ENCODE peak calls at places on chromosomes 5 and 9, in six cellular contexts. One of them, this sample, is unnamed.

GRCh38 chr9:86783884-86784283 is 163.4 kb downstream of the GAS1 start:
- DNase-seq in OCI-LY7: no peak
- DNase-seq in thyroid gland: no peak
- DNase-seq in astrocyte of the spinal cord: peak
- DNase-seq in GM06990: no peak
- DNase-seq in heart right ventricle: no peak
- DNase-seq in this sample: peak

GRCh38 chr5:57097526-57097925 is 76.3 kb upstream of the GPBP1 start:
- DNase-seq in astrocyte of the spinal cord: no peak
- DNase-seq in heart right ventricle: no peak
- DNase-seq in GM06990: no peak
- DNase-seq in thyroid gland: no peak
- DNase-seq in OCI-LY7: peak
- DNase-seq in this sample: no peak

GRCh38 chr5:158727771-158728311 is 371.9 kb downstream of the EBF1 start:
- DNase-seq in GM06990: no peak
- DNase-seq in OCI-LY7: no peak
- DNase-seq in astrocyte of the spinal cord: no peak
- DNase-seq in thyroid gland: peak
- DNase-seq in heart right ventricle: peak
- DNase-seq in this sample: peak

GRCh38 chr5:94422819-94423218 is 195.6 kb downstream of the KIAA0825 start:
- DNase-seq in thyroid gland: no peak
- DNase-seq in astrocyte of the spinal cord: peak
- DNase-seq in OCI-LY7: no peak
- DNase-seq in GM06990: no peak
- DNase-seq in heart right ventricle: no peak
- DNase-seq in this sample: no peak

GRCh38 chr5:91420879-91421278 is 37.8 kb upstream of the ARRDC3 start:
- DNase-seq in astrocyte of the spinal cord: no peak
- DNase-seq in heart right ventricle: no peak
- DNase-seq in GM06990: no peak
- DNase-seq in OCI-LY7: no peak
- DNase-seq in thyroid gland: no peak
- DNase-seq in this sample: no peak

GRCh38 chr5:140642718-140643117 is 3.5 kb downstream of the TMCO6 start:
- DNase-seq in astrocyte of the spinal cord: peak
- DNase-seq in thyroid gland: no peak
- DNase-seq in OCI-LY7: no peak
- DNase-seq in GM06990: no peak
- DNase-seq in heart right ventricle: no peak
- DNase-seq in this sample: peak

GRCh38 chr5:65611524-65611923 is 12.6 kb downstream of the TRIM23 start:
- DNase-seq in astrocyte of the spinal cord: no peak
- DNase-seq in thyroid gland: no peak
- DNase-seq in heart right ventricle: no peak
- DNase-seq in OCI-LY7: no peak
- DNase-seq in GM06990: no peak
- DNase-seq in this sample: no peak

GRCh38 chr5:31962928-31963327 is 211.2 kb downstream of the GOLPH3 start:
- DNase-seq in astrocyte of the spinal cord: peak
- DNase-seq in GM06990: no peak
- DNase-seq in OCI-LY7: no peak
- DNase-seq in heart right ventricle: no peak
- DNase-seq in thyroid gland: no peak
- DNase-seq in this sample: peak

GRCh38 chr9:100098241-100098886 is 436 bp downstream of the ERP44 start:
- DNase-seq in GM06990: no peak
- DNase-seq in OCI-LY7: peak
- DNase-seq in heart right ventricle: peak
- DNase-seq in thyroid gland: peak
- DNase-seq in astrocyte of the spinal cord: peak
- DNase-seq in this sample: peak

GRCh38 chr9:130184983-130185382 is 12.8 kb downstream of the NCS1 start:
- DNase-seq in GM06990: no peak
- DNase-seq in astrocyte of the spinal cord: no peak
- DNase-seq in OCI-LY7: no peak
- DNase-seq in thyroid gland: no peak
- DNase-seq in heart right ventricle: no peak
- DNase-seq in this sample: no peak

GRCh38 chr5:180208435-180209081 is 453 bp downstream of the RASGEF1C start:
- DNase-seq in OCI-LY7: no peak
- DNase-seq in astrocyte of the spinal cord: no peak
- DNase-seq in thyroid gland: peak
- DNase-seq in heart right ventricle: no peak
- DNase-seq in GM06990: no peak
- DNase-seq in this sample: no peak

GRCh38 chr5:179806250-179807045 is at the start of gene MGAT4B:
- DNase-seq in GM06990: peak
- DNase-seq in thyroid gland: peak
- DNase-seq in astrocyte of the spinal cord: peak
- DNase-seq in heart right ventricle: peak
- DNase-seq in OCI-LY7: peak
- DNase-seq in this sample: peak

GRCh38 chr5:126384985-126385384 is 38.2 kb upstream of the GRAMD2B start:
- DNase-seq in thyroid gland: no peak
- DNase-seq in astrocyte of the spinal cord: peak
- DNase-seq in heart right ventricle: no peak
- DNase-seq in OCI-LY7: no peak
- DNase-seq in GM06990: no peak
- DNase-seq in this sample: peak

GRCh38 chr9:95116002-95116819 is 201.3 kb downstream of the FANCC start:
- DNase-seq in thyroid gland: no peak
- DNase-seq in OCI-LY7: no peak
- DNase-seq in heart right ventricle: no peak
- DNase-seq in astrocyte of the spinal cord: no peak
- DNase-seq in GM06990: no peak
- DNase-seq in this sample: no peak

GRCh38 chr5:141488591-141489478 is at the start of gene PCDHGC5:
- DNase-seq in astrocyte of the spinal cord: peak
- DNase-seq in heart right ventricle: no peak
- DNase-seq in thyroid gland: no peak
- DNase-seq in GM06990: no peak
- DNase-seq in OCI-LY7: no peak
- DNase-seq in this sample: peak

GRCh38 chr5:52481851-52482250 is 305.9 kb upstream of the ITGA1 start:
- DNase-seq in OCI-LY7: no peak
- DNase-seq in thyroid gland: no peak
- DNase-seq in GM06990: no peak
- DNase-seq in astrocyte of the spinal cord: no peak
- DNase-seq in heart right ventricle: no peak
- DNase-seq in this sample: no peak

GRCh38 chr5:175394601-175395000 is 49.4 kb downstream of the DRD1 start:
- DNase-seq in OCI-LY7: no peak
- DNase-seq in GM06990: no peak
- DNase-seq in heart right ventricle: no peak
- DNase-seq in astrocyte of the spinal cord: no peak
- DNase-seq in thyroid gland: no peak
- DNase-seq in this sample: no peak

GRCh38 chr5:1011741-1012315 is 3.2 kb downstream of the NKD2 start:
- DNase-seq in thyroid gland: no peak
- DNase-seq in OCI-LY7: no peak
- DNase-seq in astrocyte of the spinal cord: no peak
- DNase-seq in heart right ventricle: no peak
- DNase-seq in GM06990: no peak
- DNase-seq in this sample: no peak

GRCh38 chr9:6426117-6426516 is 13.1 kb downstream of the UHRF2 start:
- DNase-seq in GM06990: no peak
- DNase-seq in heart right ventricle: no peak
- DNase-seq in OCI-LY7: no peak
- DNase-seq in astrocyte of the spinal cord: peak
- DNase-seq in thyroid gland: no peak
- DNase-seq in this sample: peak

GRCh38 chr9:4596165-4596922 is 65.8 kb upstream of the PLPP6 start:
- DNase-seq in OCI-LY7: peak
- DNase-seq in GM06990: peak
- DNase-seq in thyroid gland: no peak
- DNase-seq in astrocyte of the spinal cord: peak
- DNase-seq in heart right ventricle: no peak
- DNase-seq in this sample: no peak

GRCh38 chr5:119356384-119357188 is 767 bp downstream of the TNFAIP8 start:
- DNase-seq in heart right ventricle: no peak
- DNase-seq in GM06990: no peak
- DNase-seq in astrocyte of the spinal cord: peak
- DNase-seq in OCI-LY7: peak
- DNase-seq in thyroid gland: no peak
- DNase-seq in this sample: no peak

GRCh38 chr5:16135003-16135402 is 44.6 kb downstream of the MARCHF11 start:
- DNase-seq in OCI-LY7: no peak
- DNase-seq in thyroid gland: no peak
- DNase-seq in astrocyte of the spinal cord: peak
- DNase-seq in heart right ventricle: no peak
- DNase-seq in GM06990: no peak
- DNase-seq in this sample: no peak

GRCh38 chr5:172454355-172455086 is at the start of gene SH3PXD2B:
- DNase-seq in OCI-LY7: no peak
- DNase-seq in GM06990: peak
- DNase-seq in heart right ventricle: peak
- DNase-seq in astrocyte of the spinal cord: peak
- DNase-seq in thyroid gland: peak
- DNase-seq in this sample: peak

GRCh38 chr9:21029661-21030060 is 1.8 kb downstream of the HACD4 start:
- DNase-seq in OCI-LY7: no peak
- DNase-seq in heart right ventricle: no peak
- DNase-seq in GM06990: no peak
- DNase-seq in thyroid gland: no peak
- DNase-seq in astrocyte of the spinal cord: no peak
- DNase-seq in this sample: no peak

GRCh38 chr9:136567651-136568287 is 21.9 kb upstream of the NOTCH1 start:
- DNase-seq in GM06990: no peak
- DNase-seq in thyroid gland: peak
- DNase-seq in astrocyte of the spinal cord: peak
- DNase-seq in heart right ventricle: peak
- DNase-seq in OCI-LY7: no peak
- DNase-seq in this sample: peak

GRCh38 chr5:2897276-2897990 is 146.0 kb upstream of the IRX2 start:
- DNase-seq in GM06990: no peak
- DNase-seq in OCI-LY7: no peak
- DNase-seq in astrocyte of the spinal cord: no peak
- DNase-seq in heart right ventricle: no peak
- DNase-seq in thyroid gland: no peak
- DNase-seq in this sample: no peak

GRCh38 chr5:80275347-80275746 is 19.5 kb upstream of the SERINC5 start:
- DNase-seq in heart right ventricle: no peak
- DNase-seq in GM06990: no peak
- DNase-seq in astrocyte of the spinal cord: peak
- DNase-seq in OCI-LY7: peak
- DNase-seq in thyroid gland: no peak
- DNase-seq in this sample: peak

DNA sequence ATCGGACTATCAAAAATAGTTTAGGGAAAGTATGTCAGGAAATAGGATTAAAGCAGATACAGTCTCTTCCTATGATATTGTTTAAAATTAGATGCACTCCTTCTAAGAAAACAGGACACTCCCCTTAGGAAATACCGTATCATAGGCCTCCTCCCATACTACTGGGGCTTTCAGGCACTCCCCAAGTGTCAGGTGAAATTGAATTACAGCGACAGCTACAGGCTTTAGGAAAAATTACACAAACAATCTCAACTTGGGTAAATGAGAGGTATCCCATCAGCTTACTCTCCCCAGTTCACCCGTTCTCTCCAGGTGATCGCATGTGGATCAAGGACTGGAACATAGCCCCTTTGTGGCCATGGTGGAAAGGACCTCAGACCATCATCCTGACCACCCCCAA is 110.4 kb upstream of the EPB41L4A start:
- DNase-seq in OCI-LY7: peak
- DNase-seq in GM06990: no peak
- DNase-seq in heart right ventricle: no peak
- DNase-seq in thyroid gland: no peak
- DNase-seq in astrocyte of the spinal cord: no peak
- DNase-seq in this sample: no peak
- TF ChIP-seq CTCF in OCI-LY7: peak
- TF ChIP-seq CTCF in GM06990: peak
- TF ChIP-seq CTCF in heart right ventricle: peak
- TF ChIP-seq CTCF in thyroid gland: no peak
- TF ChIP-seq CTCF in astrocyte of the spinal cord: peak
- TF ChIP-seq CTCF in this sample: peak

DNA sequence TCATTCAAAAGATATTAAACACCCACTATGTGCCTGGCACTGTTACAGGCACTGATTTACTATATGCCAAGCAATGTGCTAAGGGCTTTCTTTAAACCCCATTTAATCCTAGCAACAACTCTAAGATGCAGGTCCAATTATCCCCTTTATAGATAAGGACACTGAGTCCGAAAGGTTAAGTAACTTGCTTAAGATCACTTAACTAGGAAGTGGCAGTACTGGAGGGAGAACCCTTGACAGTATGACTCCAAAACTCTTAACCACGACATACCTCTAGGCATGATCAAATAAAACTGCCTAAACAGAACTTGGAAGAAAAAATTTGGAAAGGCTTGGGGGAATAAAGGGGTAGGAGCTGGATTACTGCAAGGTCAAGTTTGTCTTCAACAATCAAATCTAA is 1.7 kb downstream of the RAB14 start:
- DNase-seq in thyroid gland: no peak
- DNase-seq in astrocyte of the spinal cord: no peak
- DNase-seq in GM06990: no peak
- DNase-seq in heart right ventricle: no peak
- DNase-seq in OCI-LY7: no peak
- DNase-seq in this sample: no peak
- H3K4me3 ChIP-seq in thyroid gland: peak
- H3K4me3 ChIP-seq in astrocyte of the spinal cord: peak
- H3K4me3 ChIP-seq in GM06990: peak
- H3K4me3 ChIP-seq in heart right ventricle: peak
- H3K4me3 ChIP-seq in OCI-LY7: peak
- H3K4me3 ChIP-seq in this sample: peak

DNA sequence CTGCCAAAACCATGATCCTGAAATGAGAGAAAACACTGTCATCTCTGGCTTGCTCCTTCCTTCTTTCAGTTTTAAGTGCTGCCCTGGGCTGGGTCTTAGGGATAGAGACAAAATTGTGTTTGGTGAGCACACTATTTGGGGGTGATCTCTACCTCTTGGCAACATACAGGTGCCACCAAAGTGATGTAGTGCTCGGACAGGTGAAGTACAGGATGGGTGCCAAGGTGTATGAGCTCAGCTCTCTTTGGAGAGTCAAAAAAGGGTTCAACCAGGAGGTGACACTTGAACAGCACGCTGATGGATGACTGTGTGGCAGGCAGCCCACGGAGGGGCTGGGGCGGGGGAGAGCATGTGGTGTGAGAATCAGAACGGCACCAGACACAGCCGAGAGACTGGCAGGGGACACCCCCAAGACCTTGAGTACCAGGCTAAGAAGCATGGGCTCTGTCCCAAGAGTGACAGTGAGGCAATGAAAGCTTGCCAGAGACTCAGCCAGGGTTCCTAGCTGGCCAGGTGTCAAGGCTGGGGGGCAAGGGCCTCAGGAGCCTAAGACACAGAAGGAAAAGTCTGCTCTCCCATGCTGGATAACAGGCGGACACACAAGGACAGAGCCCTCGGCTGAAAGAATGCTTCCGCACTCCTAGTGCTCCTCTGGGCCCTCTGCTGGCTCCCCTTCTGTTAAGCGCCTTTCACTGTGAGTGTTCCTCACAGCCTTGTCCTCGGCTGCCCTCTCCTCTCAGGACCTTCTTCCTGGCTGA is 2.5 kb downstream of the NHP2 start:
- DNase-seq in heart right ventricle: no peak
- DNase-seq in GM06990: no peak
- DNase-seq in astrocyte of the spinal cord: no peak
- DNase-seq in thyroid gland: no peak
- DNase-seq in OCI-LY7: no peak
- DNase-seq in this sample: no peak
- TF ChIP-seq CTCF in heart right ventricle: no peak
- TF ChIP-seq CTCF in GM06990: no peak
- TF ChIP-seq CTCF in astrocyte of the spinal cord: no peak
- TF ChIP-seq CTCF in thyroid gland: no peak
- TF ChIP-seq CTCF in OCI-LY7: peak
- TF ChIP-seq CTCF in this sample: no peak

GRCh38 chr9:120696551-120697230 is 17.6 kb downstream of the MEGF9 start:
- DNase-seq in GM06990: no peak
- DNase-seq in OCI-LY7: no peak
- DNase-seq in heart right ventricle: no peak
- DNase-seq in astrocyte of the spinal cord: no peak
- DNase-seq in thyroid gland: no peak
- DNase-seq in this sample: no peak
- H3K4me3 ChIP-seq in GM06990: no peak
- H3K4me3 ChIP-seq in OCI-LY7: no peak
- H3K4me3 ChIP-seq in heart right ventricle: no peak
- H3K4me3 ChIP-seq in astrocyte of the spinal cord: no peak
- H3K4me3 ChIP-seq in thyroid gland: no peak
- H3K4me3 ChIP-seq in this sample: no peak

This sample was measured in AG10803.